ENCODE peak calls at places on chromosomes 1 and 21, in six cellular contexts. A is PC-3, R is neural progenitor cell, D is MM.1S, C is GM23338, G is OCI-LY7. E is an unnamed sample.

GRCh38 chr1:236421022-236421421 is 26.9 kb downstream of the EDARADD start:
- DNase-seq in D (no peak), G (no peak), C (no peak), R (no peak), A (peak), E (peak)

GRCh38 chr21:44567481-44568171 is 5.9 kb upstream of the KRTAP10-4 start:
- DNase-seq in C (no peak), R (no peak), A (no peak), G (no peak), D (no peak), E (no peak)

GRCh38 chr1:72846476-72846875 is 564.1 kb upstream of the NEGR1 start:
- DNase-seq in A (no peak), G (no peak), D (no peak), R (no peak), C (no peak), E (no peak)

GRCh38 chr1:184790642-184791041 is 36.0 kb upstream of the EDEM3 start:
- DNase-seq in G (no peak), D (no peak), A (no peak), C (no peak), R (no peak), E (no peak)

GRCh38 chr21:45244799-45245340 is 42.8 kb downstream of the POFUT2 start:
- DNase-seq in G (no peak), D (no peak), C (no peak), R (no peak), A (no peak), E (no peak)

GRCh38 chr1:204108312-204109141 is 35.6 kb downstream of the SOX13 start:
- DNase-seq in D (no peak), A (no peak), R (peak), G (no peak), C (peak), E (no peak)

GRCh38 chr21:31554511-31555022 is 104.9 kb upstream of the SOD1 start:
- DNase-seq in D (peak), R (peak), C (peak), G (no peak), A (peak), E (no peak)

GRCh38 chr1:21749109-21749508 is 33.8 kb downstream of the USP48 start:
- DNase-seq in A (no peak), G (no peak), D (no peak), R (no peak), C (no peak), E (no peak)

GRCh38 chr1:41870076-41870562 is 48.6 kb downstream of the HIVEP3 start:
- DNase-seq in A (peak), G (no peak), C (no peak), D (no peak), R (no peak), E (no peak)

GRCh38 chr1:225962440-225962975 is 21.5 kb upstream of the LEFTY2 start:
- DNase-seq in C (peak), G (peak), D (peak), R (peak), A (no peak), E (peak)

GRCh38 chr1:224700915-224701531 is 84.9 kb downstream of the CNIH3 start:
- DNase-seq in D (peak), G (peak), R (peak), C (peak), A (peak), E (no peak)
- TF ChIP-seq CTCF in D (peak), G (peak), R (peak), C (peak), A (peak), E (peak)

DNA sequence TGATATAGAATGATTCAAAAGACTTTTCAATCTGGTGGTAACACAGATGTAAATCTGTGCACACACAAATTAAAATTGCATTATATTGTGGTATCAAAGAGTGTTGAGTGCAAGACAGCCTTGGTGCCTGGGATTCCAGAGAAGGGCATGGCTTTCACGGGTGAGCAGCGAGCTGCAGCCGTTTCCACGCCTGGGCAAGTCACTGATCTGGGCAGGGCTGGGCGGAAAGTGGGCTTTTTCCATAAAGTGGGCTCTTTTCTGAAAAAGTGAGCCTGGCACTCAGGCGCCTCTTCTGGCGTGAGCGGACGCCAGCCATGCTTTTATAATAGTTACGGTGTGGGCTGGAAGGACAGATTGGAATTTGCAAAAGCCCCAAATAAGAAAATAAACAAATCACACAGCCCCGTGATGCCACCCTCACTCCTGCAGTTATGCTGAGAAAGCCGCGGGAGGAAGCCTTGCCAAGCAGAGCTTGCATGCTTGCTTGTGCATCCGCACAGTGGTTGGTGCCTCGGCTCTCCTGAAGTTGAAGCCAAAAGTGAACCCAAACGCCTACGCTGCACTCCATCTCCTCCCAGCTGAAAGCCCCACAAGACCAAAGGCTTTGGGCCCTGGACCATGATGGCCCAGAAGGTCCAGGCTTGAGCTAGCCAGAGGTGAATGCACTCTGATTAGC is 7.1 kb upstream of the C1orf115 start:
- DNase-seq in G (no peak), D (no peak), A (no peak), R (no peak), C (no peak), E (no peak)
- H2AFZ ChIP-seq in G (no peak), D (no peak), A (no peak), R (no peak), C (peak), E (no peak)

GRCh38 chr1:11857164-11857853 is 1.4 kb downstream of the NPPB start:
- DNase-seq in D (no peak), R (no peak), C (no peak), G (peak), A (no peak), E (no peak)
- TF ChIP-seq EZH2phosphoT487 in D (no peak), R (no peak), C (no peak), G (no peak), A (no peak), E (no peak)

DNA sequence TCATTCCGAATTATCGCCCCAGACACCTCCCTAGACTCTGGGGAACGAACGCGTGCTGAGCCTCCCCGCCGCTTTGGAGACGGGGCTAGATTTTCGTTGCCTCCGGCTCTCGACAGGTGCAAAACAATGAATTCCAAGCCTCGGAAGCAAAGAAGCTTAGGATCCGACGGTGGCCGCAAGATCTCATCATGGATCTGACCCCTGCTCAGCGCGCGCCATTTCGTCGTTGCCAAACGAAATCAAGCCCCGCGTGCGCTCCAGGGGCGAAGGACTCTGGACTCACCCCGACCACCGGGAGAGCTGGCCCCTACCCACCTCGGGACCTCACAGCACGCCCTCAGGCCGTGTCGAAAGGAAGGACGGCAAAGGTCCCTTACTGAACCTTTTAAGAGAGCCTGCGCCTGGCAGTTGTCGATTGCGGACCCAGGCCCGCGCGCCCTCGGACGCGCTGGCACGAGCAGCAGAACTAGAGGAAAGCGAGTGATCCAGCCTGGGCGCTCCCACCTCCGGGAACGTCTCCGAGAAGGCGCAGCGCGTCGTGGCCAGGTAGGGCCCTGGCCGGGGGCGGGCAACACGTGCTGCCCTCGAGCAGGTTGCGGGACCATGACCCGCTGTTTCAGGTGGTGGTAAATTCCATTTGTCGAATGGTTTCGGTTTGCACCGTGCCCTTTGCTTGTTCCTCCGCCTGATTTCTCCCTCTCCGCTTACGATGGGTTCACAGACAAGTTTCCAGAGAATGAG is 1.6 kb upstream of the RUNX3 start:
- DNase-seq in R (peak), A (no peak), C (peak), D (no peak), G (peak), E (no peak)
- TF ChIP-seq CTCF in R (no peak), A (no peak), C (no peak), D (no peak), G (no peak), E (no peak)

GRCh38 chr1:103171041-103171590 is 62.8 kb upstream of the COL11A1 start:
- DNase-seq in C (no peak), R (no peak), A (no peak), D (peak), G (no peak), E (peak)

DNA sequence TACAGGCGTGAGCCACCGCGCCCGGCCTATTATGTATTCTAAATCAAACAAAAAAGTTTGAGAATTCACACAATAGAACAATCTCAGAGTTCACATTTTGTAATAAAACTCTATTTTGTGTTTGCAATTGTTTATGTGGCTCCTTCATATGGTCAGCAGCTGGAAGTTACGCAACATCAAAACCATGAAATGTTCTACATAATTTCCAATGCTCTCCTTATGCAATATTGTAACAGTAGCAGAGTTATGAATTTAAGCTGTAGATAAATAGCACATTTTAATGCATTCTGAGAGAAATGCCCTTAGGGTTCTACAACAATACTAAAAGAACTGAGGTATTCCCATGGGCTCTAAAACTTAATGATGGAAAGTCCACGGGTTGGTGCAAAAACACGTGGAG is 62.3 kb upstream of the COL11A1 start:
- DNase-seq in C (no peak), D (no peak), A (no peak), G (no peak), R (no peak), E (no peak)
- H2AFZ ChIP-seq in C (no peak), D (no peak), A (no peak), G (no peak), R (no peak), E (no peak)

DNA sequence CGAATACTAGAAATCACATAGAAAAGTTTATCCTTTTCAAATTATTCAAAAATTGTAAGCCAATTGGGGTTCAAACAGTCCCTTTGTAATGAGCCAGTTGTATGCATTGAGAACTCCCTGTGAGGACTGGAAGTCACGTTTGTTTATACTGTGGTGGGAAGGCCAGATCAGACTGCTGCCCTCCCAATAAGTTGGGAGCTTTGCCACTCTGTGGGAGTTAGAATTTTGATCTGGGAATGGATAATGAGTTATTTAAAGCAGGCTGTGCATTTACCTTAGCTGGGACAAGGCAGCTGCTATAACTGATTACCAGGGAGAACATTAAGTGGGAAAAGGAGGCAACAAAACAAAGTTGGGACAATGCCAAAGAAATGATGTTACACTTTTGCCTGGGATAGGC is 178.8 kb downstream of the SDCCAG8 start:
- DNase-seq in A (no peak), R (no peak), C (no peak), G (no peak), D (no peak), E (no peak)
- TF ChIP-seq EZH2phosphoT487 in A (no peak), R (no peak), C (no peak), G (no peak), D (no peak), E (no peak)

E was measured in hepatocyte.